ENCODE peak calls at places on chromosomes 6 and 20, in four cellular contexts. U is nephron progenitor cell, X is heart left ventricle, C is T-helper 17 cell. S is an unnamed sample.

GRCh38 chr6:111938710-111939109 is 65.5 kb upstream of the FYN start:
- DNase-seq in X (no peak), C (no peak), U (no peak), S (no peak)

GRCh38 chr6:13870185-13870584 is 54.6 kb upstream of the RNF182 start:
- DNase-seq in C (no peak), X (no peak), U (no peak), S (no peak)

GRCh38 chr20:20367681-20368413 is at the start of gene INSM1:
- DNase-seq in X (no peak), C (no peak), U (peak; percentile 35), S (peak; percentile 96)

GRCh38 chr20:36462440-36463211 is 78.7 kb upstream of the MYL9 start:
- DNase-seq in U (peak; percentile 49), C (no peak), X (peak; percentile 83), S (no peak)

GRCh38 chr20:14193885-14194284 is 143.5 kb downstream of the FLRT3 start:
- DNase-seq in U (no peak), C (no peak), X (no peak), S (no peak)

GRCh38 chr20:62979876-62980373 is 26.8 kb downstream of the BHLHE23 start:
- DNase-seq in X (no peak), U (no peak), C (no peak), S (no peak)

GRCh38 chr20:50777373-50777772 is 17.5 kb upstream of the BCAS4 start:
- DNase-seq in C (no peak), X (no peak), U (no peak), S (no peak)

GRCh38 chr6:108115598-108116058 is 41.1 kb upstream of the OSTM1 start:
- DNase-seq in X (no peak), C (no peak), U (peak; percentile 41), S (peak; percentile 42)

GRCh38 chr6:38404355-38404754 is 235.4 kb downstream of the BTBD9 start:
- DNase-seq in U (no peak), C (no peak), X (no peak), S (no peak)

GRCh38 chr6:145669627-145670034 is 65.7 kb downstream of the EPM2A start:
- DNase-seq in C (no peak), U (no peak), X (no peak), S (no peak)

GRCh38 chr6:121959501-121959900 is 440.0 kb upstream of the HSF2 start:
- DNase-seq in U (no peak), C (no peak), X (no peak), S (no peak)

GRCh38 chr20:35181731-35182130 is 9.9 kb downstream of the PROCR start:
- DNase-seq in U (no peak), C (no peak), X (no peak), S (no peak)

S was measured in D341Med.